ENCODE peak calls at places on chromosomes 11 and 22, in four cellular contexts. I is A549, G is IMR-90, J is K562. A is an unnamed sample.
A peak's percentile ranks its signal among the peaks of the same experiment; 100 is the strongest.

GRCh38 chr22:24426859-24427499 is 420 bp upstream of the ADORA2A start:
- DNase-seq in I (no peak), G (no peak), J (no peak), A (no peak)

GRCh38 chr11:115464269-115464668 is 39.9 kb downstream of the CADM1 start:
- DNase-seq in I (no peak), G (peak; percentile 69), J (no peak), A (no peak)

GRCh38 chr11:65150513-65151271 is 16.4 kb upstream of the SYVN1 start:
- DNase-seq in I (peak; percentile 89), G (peak; percentile 86), J (peak; percentile 68), A (peak; percentile 27)

GRCh38 chr11:75812542-75813040 is 2.4 kb upstream of the UVRAG start:
- DNase-seq in I (no peak), G (no peak), J (no peak), A (no peak)

GRCh38 chr22:25062378-25063095 is 110.0 kb downstream of the KIAA1671 start:
- DNase-seq in I (no peak), G (no peak), J (no peak), A (no peak)

GRCh38 chr22:22770280-22770871 is 117.2 kb upstream of the IGLL5 start:
- DNase-seq in I (peak; percentile 30), G (no peak), J (peak; percentile 100), A (no peak)

GRCh38 chr11:123678246-123678645 is 23.8 kb upstream of the SCN3B start:
- DNase-seq in I (no peak), G (no peak), J (no peak), A (no peak)

GRCh38 chr11:65780770-65781151 is at the start of gene AP5B1:
- DNase-seq in I (peak; percentile 61), G (peak; percentile 41), J (peak; percentile 90), A (no peak)

GRCh38 chr22:17540481-17540880 is 22.8 kb upstream of the SLC25A18 start:
- DNase-seq in I (no peak), G (no peak), J (peak; percentile 71), A (no peak)

GRCh38 chr11:35796542-35796941 is 134.0 kb downstream of the TRIM44 start:
- DNase-seq in I (peak; percentile 7), G (peak; percentile 49), J (no peak), A (no peak)

GRCh38 chr11:90434858-90435257 is 212.0 kb upstream of the CHORDC1 start:
- DNase-seq in I (peak; percentile 30), G (no peak), J (no peak), A (no peak)

GRCh38 chr22:23823331-23823791 is 15.4 kb downstream of the DERL3 start:
- DNase-seq in I (no peak), G (no peak), J (no peak), A (no peak)

GRCh38 chr11:2208691-2209369 is 37.2 kb upstream of the TH start:
- DNase-seq in I (peak; percentile 38), G (no peak), J (no peak), A (no peak)

GRCh38 chr11:44886765-44887164 is 63.9 kb downstream of the TP53I11 start:
- DNase-seq in I (no peak), G (peak; percentile 86), J (no peak), A (no peak)
- TF ChIP-seq RAD21 in I (no peak), G (no peak), J (no peak), A (no peak)

DNA sequence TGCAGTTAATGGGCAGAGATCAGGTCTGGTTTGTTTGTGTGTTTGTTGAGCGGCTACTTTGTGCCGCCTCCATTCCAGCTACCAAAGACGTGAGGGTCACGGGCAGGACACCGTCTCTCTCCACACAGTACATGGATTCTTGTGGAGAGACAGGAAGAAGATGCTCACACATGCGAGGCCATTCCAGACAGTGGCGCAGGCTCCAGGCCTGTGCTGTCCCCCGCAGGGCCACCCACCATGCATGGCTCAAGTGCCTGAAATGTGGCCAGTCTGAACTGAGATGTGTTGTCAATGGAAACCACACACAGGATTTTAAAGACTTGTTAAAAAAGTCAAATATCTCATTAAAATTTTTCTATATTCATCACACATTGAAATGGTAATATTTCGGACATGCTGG is 848.3 kb downstream of the TBC1D22A start:
- DNase-seq in I (no peak), G (no peak), J (no peak), A (no peak)
- TF ChIP-seq ELK1 in I (no peak), G (no peak), J (no peak), A (no peak)

GRCh38 chr11:83583953-83584352 is 297.8 kb upstream of the CCDC90B start:
- DNase-seq in I (no peak), G (peak; percentile 80), J (no peak), A (peak; percentile 56)
- TF ChIP-seq RAD21 in I (no peak), G (no peak), J (no peak), A (no peak)

DNA sequence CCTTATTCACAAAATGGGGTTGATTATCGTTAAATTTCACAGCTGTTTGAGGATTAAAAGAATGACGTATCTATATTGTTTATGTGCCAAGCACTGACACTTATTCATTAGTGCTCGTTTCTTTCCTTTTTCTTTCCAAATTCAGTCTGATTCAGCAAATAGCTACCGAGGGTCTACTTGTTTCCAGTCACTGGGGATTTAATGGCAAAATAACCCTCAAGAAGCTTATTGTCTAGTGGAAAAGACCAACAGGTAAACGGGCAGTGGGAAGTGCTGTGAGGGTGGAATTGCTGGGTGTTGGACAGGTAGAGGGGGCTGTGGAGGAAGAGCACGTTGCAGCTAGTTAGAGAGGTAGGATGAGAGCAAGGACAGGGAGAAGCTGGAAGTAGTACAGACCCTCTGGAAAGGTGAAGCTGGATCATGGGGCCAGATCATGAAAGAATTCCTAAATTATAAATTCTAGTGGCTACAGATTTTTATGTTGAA is 48.3 kb upstream of the BIRC3 start:
- DNase-seq in I (no peak), G (no peak), J (no peak), A (no peak)
- TF ChIP-seq ELK1 in I (no peak), G (no peak), J (no peak), A (no peak)

GRCh38 chr11:25737071-25737675 is 594.8 kb upstream of the ANO3 start:
- DNase-seq in I (no peak), G (no peak), J (no peak), A (no peak)
- TF ChIP-seq RAD21 in I (no peak), G (no peak), J (no peak), A (no peak)

GRCh38 chr11:128555606-128556005 is 31.8 kb downstream of the ETS1 start:
- DNase-seq in I (peak; percentile 24), G (no peak), J (no peak), A (no peak)
- TF ChIP-seq ELK1 in I (no peak), G (no peak), J (no peak), A (no peak)

DNA sequence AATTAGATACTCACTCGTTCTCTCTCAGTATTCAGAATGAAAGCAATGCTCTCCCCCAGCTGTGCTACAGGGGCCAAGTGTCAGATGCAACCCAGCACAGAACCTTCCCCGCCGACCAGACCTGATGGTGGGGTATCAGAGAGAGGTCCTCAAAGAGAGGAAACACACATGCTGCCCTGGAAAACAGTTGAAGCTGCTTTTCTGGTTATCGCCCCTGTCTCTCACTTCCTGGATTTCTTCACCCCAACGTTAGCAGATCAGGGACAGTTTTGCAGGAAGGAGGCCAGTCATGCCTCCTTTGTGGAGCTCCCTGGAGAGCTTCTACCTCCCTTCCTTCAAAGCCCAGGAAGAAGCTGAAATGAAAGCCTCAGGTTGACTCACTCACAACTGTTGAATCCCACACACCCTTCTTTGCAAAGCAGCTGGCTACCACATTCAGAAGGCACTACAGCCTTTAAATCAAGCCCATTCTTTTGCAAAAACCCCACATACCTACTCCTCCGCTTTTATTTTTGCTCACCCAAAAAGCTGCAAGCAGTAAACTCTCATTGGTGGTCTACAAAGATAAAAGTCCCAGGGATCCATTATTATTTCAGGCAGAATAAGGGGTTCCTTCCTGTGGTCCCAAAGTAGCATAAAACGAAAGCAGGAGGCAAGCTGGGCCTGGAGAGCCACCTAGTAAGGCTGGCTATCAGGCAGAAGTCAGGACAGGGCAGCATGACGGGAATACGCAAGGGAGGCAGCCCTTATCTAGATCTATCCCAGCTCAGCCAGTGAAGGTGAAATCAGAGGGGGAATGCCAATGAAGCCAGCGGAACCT is 23.3 kb downstream of the LARGE1 start:
- DNase-seq in I (no peak), G (peak; percentile 45), J (no peak), A (no peak)
- TF ChIP-seq RAD21 in I (no peak), G (no peak), J (no peak), A (no peak)

DNA sequence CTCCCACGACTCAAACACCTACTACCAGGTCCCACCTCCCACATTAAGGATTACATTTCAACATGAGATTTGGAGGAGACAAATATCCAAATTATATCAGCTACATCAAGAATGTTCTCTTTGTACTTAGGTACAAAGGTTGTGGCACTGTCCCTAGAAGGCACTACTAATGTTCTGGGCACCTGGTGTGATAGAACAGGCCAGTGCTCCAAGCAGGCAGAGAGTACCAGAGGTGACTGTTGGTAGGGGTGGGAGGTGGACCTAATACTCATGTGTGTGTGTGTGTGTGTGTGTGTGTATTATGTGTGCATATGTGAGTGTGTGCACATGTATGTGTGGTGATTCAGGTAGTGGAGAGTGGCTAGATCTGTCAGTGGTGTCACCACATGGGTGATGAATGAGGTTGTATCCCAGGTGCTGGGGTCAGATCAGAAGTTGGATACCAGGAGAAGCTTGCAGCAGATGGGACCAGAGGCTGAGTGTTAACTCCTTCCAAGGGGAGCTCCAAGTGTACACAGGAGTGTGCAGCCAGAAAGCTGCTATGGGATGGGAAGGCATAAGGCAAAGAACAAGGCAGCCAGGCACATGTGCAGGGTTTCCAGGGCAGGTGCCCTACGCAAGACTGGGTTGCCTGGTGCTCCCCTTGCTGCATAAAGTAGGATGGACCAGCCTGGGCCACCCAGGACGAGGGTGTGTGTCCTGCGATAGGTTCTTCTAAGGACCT is 17.7 kb upstream of the NNMT start:
- DNase-seq in I (no peak), G (no peak), J (no peak), A (no peak)
- TF ChIP-seq ELK1 in I (no peak), G (no peak), J (no peak), A (no peak)

DNA sequence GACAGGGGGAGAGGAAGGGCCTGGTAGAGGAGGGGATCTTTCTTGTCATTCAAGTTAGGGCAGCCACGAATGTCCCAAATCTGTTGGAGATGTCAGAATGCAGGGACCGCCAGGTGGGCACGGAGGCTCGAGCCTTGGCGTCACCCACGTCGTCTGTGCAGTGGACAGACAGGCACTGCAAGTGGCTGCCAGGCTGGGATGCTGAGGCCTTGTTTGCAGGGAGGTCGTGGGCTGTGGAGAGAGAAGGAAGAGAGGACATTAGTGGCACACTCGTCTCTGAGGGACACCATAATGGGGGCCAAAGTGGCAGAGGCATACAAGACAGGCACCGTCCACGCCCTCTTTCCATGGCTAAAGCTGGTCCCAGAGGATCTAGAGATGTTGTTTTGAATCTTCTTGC is 50.7 kb downstream of the MN1 start:
- DNase-seq in I (no peak), G (no peak), J (no peak), A (no peak)
- TF ChIP-seq RAD21 in I (no peak), G (no peak), J (no peak), A (no peak)

DNA sequence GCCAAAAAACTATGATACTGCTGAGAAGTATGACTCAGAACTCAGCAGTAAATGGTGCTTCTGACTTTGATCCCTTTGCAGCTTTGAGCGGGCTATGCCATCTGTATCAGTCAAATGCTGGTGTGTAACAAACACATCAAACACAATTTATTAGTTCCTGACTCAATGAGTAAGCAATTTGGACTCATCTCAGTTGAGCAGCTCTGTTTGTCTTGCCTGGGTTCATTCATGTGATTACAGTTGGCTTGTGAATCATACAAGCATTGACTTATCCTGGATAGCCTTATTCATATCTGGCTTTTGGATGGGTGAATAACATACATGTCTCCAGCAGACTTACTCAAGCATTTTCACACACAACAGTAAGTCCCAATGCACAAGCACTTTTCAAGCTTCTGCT is 858.8 kb downstream of the METTL15 start:
- DNase-seq in I (no peak), G (peak; percentile 55), J (no peak), A (no peak)
- TF ChIP-seq ELK1 in I (no peak), G (no peak), J (no peak), A (no peak)